ENCODE peak calls at places on chromosomes 4 and X, in seven cellular contexts. F is NCI-H2081 treated with DMSO at 0.1 percent for 48 hours; R is activated CD4-positive, alpha-beta T cell treated with anti-CD3 and anti-CD28 coated beads, Interleukin-2, amount 50 U/mL, for 24 hours; E is activated T-helper 9 cell treated with anti-CD3 and anti-CD28 coated beads, Interleukin-2, amount 50 U/mL, for 16 hours; L is MM.1S; V is esophagus muscularis mucosa; X is body of pancreas. H is an unnamed sample.

GRCh38 chr4:153341575-153342090 is 2.9 kb upstream of the MND1 start:
- DNase-seq in F (no peak), R (no peak), E (no peak), L (no peak), V (no peak), X (no peak), H (no peak)

GRCh38 chr4:74583757-74584156 is 138.8 kb downstream of the AREG start:
- DNase-seq in F (no peak), R (no peak), E (no peak), L (no peak), V (no peak), X (no peak), H (no peak)

GRCh38 chr4:144575181-144575580 is 70.8 kb upstream of the HHIP start:
- DNase-seq in F (no peak), R (no peak), E (no peak), L (no peak), V (no peak), X (no peak), H (no peak)

GRCh38 chr4:99815597-99816011 is 1.0 kb upstream of the DAPP1 start:
- DNase-seq in F (no peak), R (peak), E (no peak), L (peak), V (no peak), X (peak), H (peak)

GRCh38 chr4:12791536-12791935 is 692.6 kb downstream of the RAB28 start:
- DNase-seq in F (no peak), R (no peak), E (no peak), L (no peak), V (no peak), X (no peak), H (no peak)

GRCh38 chr4:40750461-40751258 is 905 bp downstream of the NSUN7 start:
- DNase-seq in F (no peak), R (no peak), E (no peak), L (no peak), V (no peak), X (peak), H (no peak)

GRCh38 chrX:53223955-53224859 is 800 bp downstream of the KDM5C start:
- DNase-seq in F (no peak), R (no peak), E (peak), L (no peak), V (no peak), X (peak), H (no peak)

GRCh38 chrX:82219129-82219528 is 1017.2 kb downstream of the SH3BGRL start:
- DNase-seq in F (no peak), R (no peak), E (no peak), L (no peak), V (no peak), X (no peak), H (no peak)

GRCh38 chr4:123356914-123357313 is 39.7 kb upstream of the SPRY1 start:
- DNase-seq in F (no peak), R (no peak), E (no peak), L (no peak), V (no peak), X (no peak), H (no peak)

GRCh38 chrX:107731831-107732502 is 43.6 kb downstream of the TSC22D3 start:
- DNase-seq in F (no peak), R (no peak), E (no peak), L (no peak), V (peak), X (peak), H (peak)

GRCh38 chr4:15755321-15755750 is 22.8 kb upstream of the CD38 start:
- DNase-seq in F (no peak), R (peak), E (peak), L (peak), V (no peak), X (no peak), H (no peak)

GRCh38 chr4:161696957-161697356 is 466.8 kb downstream of the FSTL5 start:
- DNase-seq in F (no peak), R (no peak), E (no peak), L (no peak), V (no peak), X (no peak), H (no peak)

GRCh38 chr4:142379277-142380051 is 466.6 kb downstream of the INPP4B start:
- DNase-seq in F (no peak), R (no peak), E (no peak), L (no peak), V (no peak), X (no peak), H (no peak)

GRCh38 chr4:76611611-76612010 is 176.6 kb downstream of the SHROOM3 start:
- DNase-seq in F (no peak), R (no peak), E (no peak), L (no peak), V (no peak), X (peak), H (peak)

GRCh38 chr4:3573131-3573530 is 40.9 kb upstream of the LRPAP1 start:
- DNase-seq in F (no peak), R (no peak), E (no peak), L (no peak), V (no peak), X (no peak), H (no peak)

GRCh38 chr4:9825049-9825448 is 43.6 kb downstream of the DRD5 start:
- DNase-seq in F (no peak), R (no peak), E (no peak), L (no peak), V (no peak), X (no peak), H (no peak)

GRCh38 chrX:119880552-119881437 is 9.2 kb downstream of the NDUFA1 start:
- DNase-seq in F (peak), R (no peak), E (peak), L (peak), V (no peak), X (peak), H (no peak)

GRCh38 chr4:74431113-74431826 is 13.7 kb upstream of the AREG start:
- DNase-seq in F (no peak), R (no peak), E (no peak), L (peak), V (no peak), X (no peak), H (no peak)

GRCh38 chr4:83753260-83753659 is 217.4 kb downstream of the GPAT3 start:
- DNase-seq in F (no peak), R (no peak), E (no peak), L (no peak), V (no peak), X (no peak), H (no peak)